ENCODE peak calls at places on chromosome 9, in four cellular contexts. R, U, Y and A are unnamed samples.

GRCh38 chr9:93678199-93679019 is 102.0 kb downstream of the PHF2 start:
- DNase-seq in R (no peak), U (no peak), Y (peak), A (peak)

GRCh38 chr9:15724006-15724405 is 171.2 kb downstream of the CCDC171 start:
- DNase-seq in R (no peak), U (no peak), Y (no peak), A (no peak)

GRCh38 chr9:22374021-22374420 is 72.6 kb upstream of the DMRTA1 start:
- DNase-seq in R (no peak), U (no peak), Y (no peak), A (no peak)

GRCh38 chr9:105083246-105083645 is 155.3 kb upstream of the ABCA1 start:
- DNase-seq in R (no peak), U (no peak), Y (no peak), A (no peak)

GRCh38 chr9:92234503-92234902 is 59.0 kb downstream of the IARS1 start:
- DNase-seq in R (no peak), U (no peak), Y (no peak), A (no peak)

GRCh38 chr9:110240198-110240597 is 16.1 kb downstream of the TXN start:
- DNase-seq in R (no peak), U (no peak), Y (no peak), A (no peak)

GRCh38 chr9:133612051-133612450 is 2.9 kb upstream of the FAM163B start:
- DNase-seq in R (no peak), U (no peak), Y (no peak), A (no peak)

GRCh38 chr9:14418262-14419200 is 104.6 kb upstream of the NFIB start:
- DNase-seq in R (no peak), U (no peak), Y (no peak), A (no peak)

GRCh38 chr9:5511935-5512580 is 1.7 kb downstream of the PDCD1LG2 start:
- DNase-seq in R (no peak), U (no peak), Y (no peak), A (no peak)

GRCh38 chr9:116387934-116388714 is 234.5 kb downstream of the PAPPA start:
- DNase-seq in R (no peak), U (no peak), Y (no peak), A (no peak)

GRCh38 chr9:602716-603115 is 238.8 kb upstream of the DMRT1 start:
- DNase-seq in R (no peak), U (no peak), Y (no peak), A (no peak)

GRCh38 chr9:109315889-109316640 is 4.8 kb downstream of the EPB41L4B start:
- DNase-seq in R (peak), U (peak), Y (no peak), A (peak)

GRCh38 chr9:135617538-135617900 is 21.8 kb downstream of the GLT6D1 start:
- DNase-seq in R (no peak), U (no peak), Y (no peak), A (no peak)

GRCh38 chr9:105331160-105331559 is 86.7 kb downstream of the SLC44A1 start:
- DNase-seq in R (no peak), U (no peak), Y (no peak), A (no peak)

GRCh38 chr9:14752871-14753270 is 30.3 kb upstream of the CER1 start:
- DNase-seq in R (no peak), U (no peak), Y (no peak), A (no peak)

GRCh38 chr9:96031962-96032534 is 156.6 kb downstream of the ERCC6L2 start:
- DNase-seq in R (no peak), U (no peak), Y (no peak), A (no peak)
- H3K27ac ChIP-seq in R (no peak), U (peak), Y (no peak), A (peak)

DNA sequence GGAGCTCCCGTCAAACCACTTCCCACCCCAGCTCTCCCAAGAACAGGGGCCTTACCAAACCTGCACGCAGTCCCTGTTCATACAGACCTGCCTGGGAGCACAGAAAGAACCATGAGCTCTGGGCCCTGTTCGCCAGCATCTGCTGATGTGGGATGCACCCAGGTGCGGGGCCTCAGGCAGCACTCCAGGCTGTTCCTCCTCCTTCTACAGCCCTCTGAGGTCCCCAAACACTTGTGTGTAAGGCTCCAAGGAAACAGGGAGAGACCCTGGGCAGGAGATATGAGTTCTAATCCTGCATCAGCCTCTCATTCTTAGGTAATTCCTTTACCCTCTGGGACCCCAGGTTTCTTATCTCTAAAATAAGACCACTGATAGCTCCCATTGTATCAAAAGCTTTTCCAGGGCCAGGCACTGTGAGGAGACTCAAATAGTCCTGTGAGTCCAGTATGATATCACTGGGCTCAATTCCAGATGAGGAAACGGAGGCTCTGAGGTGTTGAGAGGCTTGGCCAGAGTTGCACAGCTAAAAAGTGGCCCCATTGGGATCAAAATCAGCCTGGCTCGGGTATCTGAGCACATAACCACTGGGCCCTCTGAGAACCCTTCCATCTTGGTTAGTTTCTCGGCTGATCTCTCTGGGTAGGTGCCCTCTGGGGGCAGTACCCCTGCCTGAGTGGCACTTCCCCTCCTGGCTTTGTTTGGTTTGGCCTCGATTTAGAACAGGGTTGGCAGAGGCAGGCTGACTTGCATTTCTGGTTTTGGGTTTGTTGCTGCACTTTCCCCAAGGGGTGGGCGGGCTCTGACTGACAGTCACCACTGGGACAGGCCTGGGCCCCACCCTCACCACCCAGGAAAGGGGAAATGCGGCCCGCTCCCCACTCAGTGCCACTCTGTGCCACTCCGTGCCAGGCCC is 116.8 kb downstream of the RGS3 start:
- DNase-seq in R (no peak), U (peak), Y (peak), A (peak)
- TF ChIP-seq POLR2AphosphoS5 in R (no peak), U (peak), Y (peak), A (peak)

GRCh38 chr9:123238364-123238763 is 30.0 kb downstream of the STRBP start:
- DNase-seq in R (no peak), U (no peak), Y (no peak), A (no peak)

GRCh38 chr9:123234853-123235252 is 33.5 kb downstream of the STRBP start:
- DNase-seq in R (no peak), U (no peak), Y (no peak), A (no peak)

GRCh38 chr9:123235448-123235847 is 32.9 kb downstream of the STRBP start:
- DNase-seq in R (no peak), U (no peak), Y (no peak), A (no peak)

GRCh38 chr9:123237220-123237619 is 31.2 kb downstream of the STRBP start:
- DNase-seq in R (no peak), U (no peak), Y (no peak), A (no peak)

GRCh38 chr9:123239726-123240125 is 28.7 kb downstream of the STRBP start:
- DNase-seq in R (no peak), U (no peak), Y (no peak), A (no peak)
- H3K27ac ChIP-seq in R (no peak), U (no peak), Y (no peak), A (no peak)

GRCh38 chr9:129626079-129626943 is at the start of gene NTMT1:
- DNase-seq in R (peak), U (peak), Y (peak), A (peak)
- TF ChIP-seq POLR2AphosphoS5 in R (peak), U (peak), Y (peak), A (peak)

GRCh38 chr9:121731919-121732318 is 80.5 kb downstream of the DAB2IP start:
- DNase-seq in R (no peak), U (peak), Y (no peak), A (no peak)

GRCh38 chr9:121728916-121729315 is 77.5 kb downstream of the DAB2IP start:
- DNase-seq in R (no peak), U (no peak), Y (no peak), A (no peak)

GRCh38 chr9:121731090-121731489 is 79.7 kb downstream of the DAB2IP start:
- DNase-seq in R (no peak), U (no peak), Y (no peak), A (no peak)

GRCh38 chr9:121729769-121730168 is 78.3 kb downstream of the DAB2IP start:
- DNase-seq in R (no peak), U (no peak), Y (no peak), A (no peak)

GRCh38 chr9:121730188-121730587 is 78.8 kb downstream of the DAB2IP start:
- DNase-seq in R (no peak), U (no peak), Y (no peak), A (no peak)
- H3K27ac ChIP-seq in R (no peak), U (peak), Y (no peak), A (no peak)